ENCODE peak calls at places on chromosomes 6 and 20, in five cellular contexts. N, O, V, Y and G are unnamed samples.

GRCh38 chr6:168155193-168155592 is 76.2 kb upstream of the FRMD1 start:
- DNase-seq in N (no peak), O (no peak), V (no peak), Y (no peak), G (no peak)

GRCh38 chr6:105432797-105433196 is 29.9 kb upstream of the PREP start:
- DNase-seq in N (no peak), O (no peak), V (no peak), Y (no peak), G (no peak)

GRCh38 chr20:53422039-53422438 is 171.6 kb downstream of the ZNF217 start:
- DNase-seq in N (no peak), O (no peak), V (no peak), Y (no peak), G (no peak)

GRCh38 chr6:145070791-145071190 is 664.5 kb downstream of the EPM2A start:
- DNase-seq in N (no peak), O (no peak), V (no peak), Y (no peak), G (no peak)

GRCh38 chr6:1697688-1698351 is 88.1 kb downstream of the FOXC1 start:
- DNase-seq in N (no peak), O (no peak), V (no peak), Y (no peak), G (no peak)

GRCh38 chr20:53757472-53757913 is 163.9 kb upstream of the ZNF217 start:
- DNase-seq in N (no peak), O (no peak), V (no peak), Y (no peak), G (no peak)

GRCh38 chr6:48098923-48099322 is 12.1 kb downstream of the PTCHD4 start:
- DNase-seq in N (no peak), O (no peak), V (no peak), Y (no peak), G (no peak)

GRCh38 chr6:98498359-98498758 is 336.0 kb upstream of the POU3F2 start:
- DNase-seq in N (no peak), O (no peak), V (no peak), Y (no peak), G (no peak)

GRCh38 chr6:121780325-121781313 is 345.2 kb downstream of the GJA1 start:
- DNase-seq in N (no peak), O (no peak), V (no peak), Y (peak; percentile 8), G (no peak)

GRCh38 chr6:169990095-169991030 is 238.9 kb downstream of the ERMARD start:
- DNase-seq in N (no peak), O (no peak), V (peak; percentile 47), Y (peak; percentile 37), G (peak; percentile 57)

GRCh38 chr6:68876792-68877493 is 241.9 kb downstream of the ADGRB3 start:
- DNase-seq in N (no peak), O (no peak), V (no peak), Y (no peak), G (no peak)

GRCh38 chr20:61934716-61935530 is 130.8 kb downstream of the TAF4 start:
- DNase-seq in N (peak; percentile 14), O (no peak), V (no peak), Y (no peak), G (no peak)

GRCh38 chr20:20289331-20289730 is 78.6 kb upstream of the INSM1 start:
- DNase-seq in N (no peak), O (no peak), V (no peak), Y (no peak), G (no peak)